ENCODE peak calls at places on chromosomes 6 and 20, in four cellular contexts. N, I, E and V are unnamed samples.

GRCh38 chr6:13375360-13375878 is 47.1 kb upstream of the TBC1D7 start:
- DNase-seq in N (no peak), I (no peak), E (no peak), V (no peak)

GRCh38 chr20:32456869-32457421 is 98.8 kb downstream of the ASXL1 start:
- DNase-seq in N (peak; percentile 49), I (no peak), E (peak; percentile 54), V (peak; percentile 45)

GRCh38 chr6:120214097-120214496 is 864.5 kb upstream of the MAN1A1 start:
- DNase-seq in N (no peak), I (no peak), E (peak; percentile 39), V (no peak)

GRCh38 chr20:49674383-49675352 is 39.0 kb downstream of the B4GALT5 start:
- DNase-seq in N (no peak), I (no peak), E (peak; percentile 58), V (no peak)

GRCh38 chr6:77034161-77034560 is 429.1 kb downstream of the HTR1B start:
- DNase-seq in N (no peak), I (no peak), E (peak; percentile 84), V (peak; percentile 98)

GRCh38 chr6:41578714-41579610 is 32.8 kb downstream of the FOXP4 start:
- DNase-seq in N (no peak), I (no peak), E (peak; percentile 8), V (peak; percentile 11)

GRCh38 chr6:18431581-18431980 is 44.4 kb downstream of the RNF144B start:
- DNase-seq in N (no peak), I (peak; percentile 43), E (no peak), V (peak; percentile 67)

GRCh38 chr20:64246616-64247311 is 8.8 kb upstream of the PCMTD2 start:
- DNase-seq in N (peak; percentile 11), I (no peak), E (no peak), V (no peak)

GRCh38 chr6:136069119-136069518 is 181.0 kb downstream of the MTFR2 start:
- DNase-seq in N (no peak), I (no peak), E (peak; percentile 82), V (peak; percentile 93)

GRCh38 chr6:79225718-79226117 is 8.8 kb downstream of the HMGN3 start:
- DNase-seq in N (no peak), I (no peak), E (no peak), V (no peak)

GRCh38 chr6:108156180-108156937 is 9.5 kb upstream of the NR2E1 start:
- DNase-seq in N (no peak), I (no peak), E (no peak), V (no peak)

GRCh38 chr6:128491643-128492206 is 28.7 kb downstream of the PTPRK start:
- DNase-seq in N (no peak), I (no peak), E (peak; percentile 91), V (peak; percentile 89)

GRCh38 chr20:24543741-24544140 is 74.3 kb downstream of the SYNDIG1 start:
- DNase-seq in N (no peak), I (no peak), E (no peak), V (no peak)

GRCh38 chr6:113055998-113056397 is 708.9 kb downstream of the RFPL4B start:
- DNase-seq in N (no peak), I (no peak), E (no peak), V (no peak)

GRCh38 chr20:17679786-17680127 is 2.3 kb downstream of the RRBP1 start:
- DNase-seq in N (no peak), I (no peak), E (no peak), V (no peak)

GRCh38 chr6:44192428-44193041 is 24.2 kb upstream of the MYMX start:
- DNase-seq in N (no peak), I (no peak), E (no peak), V (peak; percentile 45)

GRCh38 chr20:44856442-44856841 is 29.1 kb upstream of the YWHAB start:
- DNase-seq in N (peak; percentile 31), I (no peak), E (no peak), V (no peak)

GRCh38 chr6:43666181-43666920 is 21.2 kb downstream of the MRPS18A start:
- DNase-seq in N (no peak), I (no peak), E (no peak), V (no peak)

GRCh38 chr6:118876201-118876600 is 17.8 kb upstream of the ASF1A start:
- DNase-seq in N (no peak), I (no peak), E (no peak), V (peak; percentile 12)

GRCh38 chr6:145838305-145838704 is 23.7 kb upstream of the FBXO30 start:
- DNase-seq in N (no peak), I (no peak), E (no peak), V (no peak)

GRCh38 chr6:11810039-11810541 is 31.5 kb upstream of the ADTRP start:
- DNase-seq in N (peak; percentile 91), I (peak; percentile 93), E (peak; percentile 96), V (peak; percentile 82)

GRCh38 chr6:80976336-80976735 is 776.1 kb downstream of the TENT5A start:
- DNase-seq in N (no peak), I (no peak), E (no peak), V (no peak)
- TF ChIP-seq CTCF in N (no peak), I (no peak), E (no peak), V (no peak)

GRCh38 chr6:170273191-170273590 is 17.7 kb downstream of the DLL1 start:
- DNase-seq in N (no peak), I (no peak), E (no peak), V (no peak)

GRCh38 chr6:170270984-170271593 is 19.8 kb downstream of the DLL1 start:
- DNase-seq in N (no peak), I (no peak), E (no peak), V (no peak)

GRCh38 chr6:170272341-170273065 is 18.4 kb downstream of the DLL1 start:
- DNase-seq in N (no peak), I (no peak), E (no peak), V (no peak)

GRCh38 chr6:170269873-170270541 is 20.9 kb downstream of the DLL1 start:
- DNase-seq in N (no peak), I (no peak), E (no peak), V (peak; percentile 41)

GRCh38 chr6:170271771-170272314 is 19.0 kb downstream of the DLL1 start:
- DNase-seq in N (no peak), I (no peak), E (no peak), V (no peak)
- H3K4me3 ChIP-seq in N (peak overlapping the region; percentile 13), I (no peak overlapping the region), E (no peak overlapping the region), V (no peak overlapping the region)

GRCh38 chr6:51684038-51684437 is 403.4 kb downstream of the PKHD1 start:
- DNase-seq in N (no peak), I (no peak), E (no peak), V (no peak)
- TF ChIP-seq CTCF in N (no peak), I (no peak), E (no peak), V (no peak)

DNA sequence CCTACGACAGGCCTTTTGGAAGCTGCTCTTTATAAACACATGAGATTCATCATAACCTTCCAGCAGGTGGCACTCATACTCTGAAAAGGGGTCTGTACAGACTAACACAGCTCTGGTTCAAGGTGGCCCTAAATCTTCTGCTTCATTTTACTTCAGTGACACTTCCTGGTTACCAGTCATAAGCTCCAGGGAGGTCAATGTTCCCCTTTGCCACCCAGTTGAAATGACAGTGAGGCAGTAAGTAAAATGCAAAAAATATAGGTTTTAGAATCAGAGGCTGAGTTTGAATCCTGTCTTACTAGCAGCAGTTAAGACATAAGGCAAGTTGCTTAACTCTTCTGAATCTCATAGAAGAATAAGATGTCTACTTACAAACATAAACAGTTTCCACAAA is 132.8 kb downstream of the CDK19 start:
- DNase-seq in N (peak; percentile 52), I (peak; percentile 75), E (peak; percentile 88), V (peak; percentile 90)
- H3K4me3 ChIP-seq in N (no peak overlapping the region), I (no peak overlapping the region), E (no peak overlapping the region), V (no peak overlapping the region)

GRCh38 chr20:48008850-48009535 is 223.7 kb upstream of the SULF2 start:
- DNase-seq in N (no peak), I (no peak), E (peak; percentile 73), V (peak; percentile 29)

GRCh38 chr20:48011025-48011424 is 225.7 kb upstream of the SULF2 start:
- DNase-seq in N (no peak), I (no peak), E (no peak), V (no peak)

GRCh38 chr20:48015136-48015925 is 230.1 kb upstream of the SULF2 start:
- DNase-seq in N (no peak), I (no peak), E (peak; percentile 34), V (peak; percentile 45)

GRCh38 chr20:48010623-48011022 is 225.3 kb upstream of the SULF2 start:
- DNase-seq in N (no peak), I (no peak), E (no peak), V (no peak)

DNA sequence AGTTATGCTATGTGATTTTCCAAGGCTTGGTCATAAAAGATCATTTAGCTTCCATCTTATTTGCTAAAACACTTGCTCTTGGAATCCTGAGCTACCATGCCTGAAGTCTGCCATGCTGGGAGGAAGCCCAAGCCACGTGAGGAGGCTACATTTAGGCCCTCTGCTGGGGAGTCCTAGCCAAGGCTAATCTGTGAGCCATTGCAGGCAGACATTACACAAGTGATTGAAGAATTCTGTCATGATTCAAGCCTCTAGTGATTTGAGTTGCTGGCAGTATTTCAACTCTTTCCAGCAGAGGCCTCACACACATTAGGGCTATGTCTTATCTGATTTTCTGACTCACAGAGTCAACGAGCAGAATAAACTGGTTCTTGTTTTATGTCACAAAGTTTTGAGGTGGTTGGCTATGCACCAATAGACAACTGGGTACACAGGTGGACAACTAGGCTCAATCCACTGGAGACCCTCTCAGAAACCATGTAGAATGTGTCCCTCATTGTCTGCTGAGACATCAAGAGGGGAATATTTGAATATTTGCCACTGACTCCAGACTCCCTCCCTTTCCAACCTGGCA is 227.2 kb upstream of the SULF2 start:
- DNase-seq in N (no peak), I (no peak), E (peak; percentile 93), V (peak; percentile 91)
- TF ChIP-seq CTCF in N (no peak), I (no peak), E (no peak), V (peak; percentile 68)

GRCh38 chr20:46461808-46462207 is 51.6 kb downstream of the ZNF334 start:
- DNase-seq in N (no peak), I (no peak), E (no peak), V (no peak)

GRCh38 chr20:46455729-46456128 is 49.3 kb upstream of the ELMO2 start:
- DNase-seq in N (no peak), I (no peak), E (no peak), V (no peak)

GRCh38 chr20:46463852-46464251 is 49.5 kb downstream of the ZNF334 start:
- DNase-seq in N (no peak), I (no peak), E (no peak), V (no peak)

GRCh38 chr20:46456255-46457028 is 50.0 kb upstream of the ELMO2 start:
- DNase-seq in N (no peak), I (no peak), E (no peak), V (no peak)

DNA sequence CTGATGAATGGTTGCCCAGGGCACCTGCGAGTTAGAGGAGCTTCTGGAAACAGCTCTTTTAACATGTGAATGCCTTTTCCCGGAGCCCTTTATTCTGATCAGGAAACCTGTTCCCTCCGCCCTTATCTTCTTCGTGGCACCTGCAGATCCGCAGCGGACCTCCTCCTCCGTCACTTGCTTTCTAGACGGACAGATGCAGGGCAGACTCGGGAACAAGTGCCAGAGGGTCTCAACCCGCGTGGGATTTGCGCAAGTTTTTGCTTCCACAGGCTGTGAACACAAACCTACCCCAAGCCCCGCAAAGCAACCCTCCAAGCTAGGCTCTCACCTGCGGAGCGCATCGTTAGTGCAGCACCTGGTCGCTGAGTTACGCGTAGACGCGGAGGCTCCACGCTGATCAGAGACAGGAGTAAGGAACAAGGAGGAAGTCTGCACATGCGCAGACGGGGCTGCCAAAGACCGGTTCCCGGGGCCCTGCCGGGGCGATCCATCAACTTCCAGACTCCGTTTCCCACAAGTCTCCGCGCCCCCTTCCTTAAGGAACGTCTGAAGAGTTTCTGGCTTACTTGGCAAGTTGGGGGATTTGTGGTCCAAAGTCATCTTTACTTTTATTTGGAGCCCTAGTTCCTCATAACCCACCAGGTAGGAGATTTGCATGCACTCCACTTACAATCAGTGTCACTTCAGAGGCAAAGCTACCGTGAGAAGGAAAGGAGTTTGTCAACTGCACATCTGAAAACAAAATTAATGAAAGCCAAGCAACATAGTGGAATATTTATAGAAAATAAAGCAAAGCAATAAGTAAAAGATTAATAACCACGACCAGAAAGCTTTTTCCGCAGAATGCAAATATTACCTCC is 52.7 kb upstream of the ELMO2 start:
- DNase-seq in N (peak; percentile 68), I (peak; percentile 46), E (peak; percentile 6), V (peak; percentile 1)
- H3K4me3 ChIP-seq in N (peak overlapping the region; percentile 22), I (no peak overlapping the region), E (no peak overlapping the region), V (no peak overlapping the region)